ENCODE peak calls at places on chromosomes 11 and 22, in four cellular contexts. One of them, this sample, is unnamed.

GRCh38 chr11:73257342-73258103 is 14.6 kb upstream of the P2RY6 start:
- DNase-seq in mesendoderm: peak; percentile 67
- DNase-seq in CD8-positive, alpha-beta T cell: no peak
- DNase-seq in coronary artery: peak; percentile 87
- DNase-seq in this sample: no peak

GRCh38 chr11:57155400-57155799 is 26.4 kb upstream of the LRRC55 start:
- DNase-seq in coronary artery: no peak
- DNase-seq in mesendoderm: no peak
- DNase-seq in CD8-positive, alpha-beta T cell: no peak
- DNase-seq in this sample: no peak

GRCh38 chr22:29370556-29370955 is 17.8 kb downstream of the AP1B1 start:
- DNase-seq in mesendoderm: peak; percentile 81
- DNase-seq in coronary artery: no peak
- DNase-seq in CD8-positive, alpha-beta T cell: no peak
- DNase-seq in this sample: no peak

GRCh38 chr11:14836106-14836492 is 55.9 kb downstream of the CYP2R1 start:
- DNase-seq in mesendoderm: no peak
- DNase-seq in coronary artery: no peak
- DNase-seq in CD8-positive, alpha-beta T cell: no peak
- DNase-seq in this sample: no peak

GRCh38 chr11:123122341-123122740 is 60.4 kb upstream of the HSPA8 start:
- DNase-seq in CD8-positive, alpha-beta T cell: no peak
- DNase-seq in mesendoderm: no peak
- DNase-seq in coronary artery: no peak
- DNase-seq in this sample: no peak

GRCh38 chr11:85752890-85753581 is 57.9 kb downstream of the SYTL2 start:
- DNase-seq in CD8-positive, alpha-beta T cell: peak; percentile 82
- DNase-seq in coronary artery: no peak
- DNase-seq in mesendoderm: no peak
- DNase-seq in this sample: no peak

GRCh38 chr11:130671801-130672700 is 223.6 kb downstream of the ADAMTS15 start:
- DNase-seq in mesendoderm: peak; percentile 69
- DNase-seq in CD8-positive, alpha-beta T cell: no peak
- DNase-seq in coronary artery: peak; percentile 90
- DNase-seq in this sample: no peak

GRCh38 chr11:102577182-102577581 is 46.6 kb upstream of the MMP7 start:
- DNase-seq in coronary artery: no peak
- DNase-seq in mesendoderm: no peak
- DNase-seq in CD8-positive, alpha-beta T cell: no peak
- DNase-seq in this sample: no peak

GRCh38 chr22:44664149-44664548 is 37.9 kb upstream of the PRR5 start:
- DNase-seq in coronary artery: no peak
- DNase-seq in CD8-positive, alpha-beta T cell: peak; percentile 51
- DNase-seq in mesendoderm: no peak
- DNase-seq in this sample: no peak

GRCh38 chr22:32444068-32444467 is 20.2 kb downstream of the BPIFC start:
- DNase-seq in CD8-positive, alpha-beta T cell: no peak
- DNase-seq in coronary artery: no peak
- DNase-seq in mesendoderm: peak; percentile 43
- DNase-seq in this sample: no peak

GRCh38 chr22:47043835-47044721 is 281.6 kb downstream of the TBC1D22A start:
- DNase-seq in mesendoderm: no peak
- DNase-seq in CD8-positive, alpha-beta T cell: no peak
- DNase-seq in coronary artery: no peak
- DNase-seq in this sample: no peak

GRCh38 chr11:19714387-19715363 is 2.0 kb downstream of the NAV2 start:
- DNase-seq in CD8-positive, alpha-beta T cell: no peak
- DNase-seq in coronary artery: peak; percentile 87
- DNase-seq in mesendoderm: peak; percentile 50
- DNase-seq in this sample: no peak

GRCh38 chr11:2519879-2520735 is 75.3 kb downstream of the KCNQ1 start:
- DNase-seq in CD8-positive, alpha-beta T cell: peak; percentile 3
- DNase-seq in coronary artery: peak; percentile 68
- DNase-seq in mesendoderm: no peak
- DNase-seq in this sample: no peak

GRCh38 chr11:128269466-128269865 is 317.9 kb downstream of the ETS1 start:
- DNase-seq in mesendoderm: no peak
- DNase-seq in coronary artery: no peak
- DNase-seq in CD8-positive, alpha-beta T cell: no peak
- DNase-seq in this sample: no peak

GRCh38 chr11:73281201-73281741 is 9.1 kb downstream of the P2RY6 start:
- DNase-seq in mesendoderm: no peak
- DNase-seq in coronary artery: no peak
- DNase-seq in CD8-positive, alpha-beta T cell: no peak
- DNase-seq in this sample: no peak

GRCh38 chr11:312092-312816 is 1.6 kb upstream of the IFITM1 start:
- DNase-seq in mesendoderm: no peak
- DNase-seq in CD8-positive, alpha-beta T cell: peak; percentile 39
- DNase-seq in coronary artery: no peak
- DNase-seq in this sample: no peak
- H3K27ac ChIP-seq in mesendoderm: peak overlapping the region; percentile 73
- H3K27ac ChIP-seq in CD8-positive, alpha-beta T cell: peak overlapping the region; percentile 88
- H3K27ac ChIP-seq in coronary artery: peak overlapping the region; percentile 11
- H3K27ac ChIP-seq in this sample: peak overlapping the region; percentile 26

GRCh38 chr11:61972112-61972795 is 4.8 kb upstream of the FTH1 start:
- DNase-seq in CD8-positive, alpha-beta T cell: no peak
- DNase-seq in mesendoderm: no peak
- DNase-seq in coronary artery: no peak
- DNase-seq in this sample: no peak

GRCh38 chr11:61975638-61976419 is 8.4 kb upstream of the FTH1 start:
- DNase-seq in CD8-positive, alpha-beta T cell: no peak
- DNase-seq in mesendoderm: no peak
- DNase-seq in coronary artery: no peak
- DNase-seq in this sample: no peak

GRCh38 chr11:61974766-61975631 is 7.6 kb upstream of the FTH1 start:
- DNase-seq in CD8-positive, alpha-beta T cell: no peak
- DNase-seq in coronary artery: no peak
- DNase-seq in mesendoderm: no peak
- DNase-seq in this sample: no peak

GRCh38 chr11:61972796-61973602 is 5.6 kb upstream of the FTH1 start:
- DNase-seq in coronary artery: no peak
- DNase-seq in mesendoderm: no peak
- DNase-seq in CD8-positive, alpha-beta T cell: no peak
- DNase-seq in this sample: no peak

GRCh38 chr11:61973603-61974162 is 6.2 kb upstream of the FTH1 start:
- DNase-seq in mesendoderm: no peak
- DNase-seq in CD8-positive, alpha-beta T cell: no peak
- DNase-seq in coronary artery: no peak
- DNase-seq in this sample: no peak
- H3K27ac ChIP-seq in mesendoderm: no peak overlapping the region
- H3K27ac ChIP-seq in CD8-positive, alpha-beta T cell: no peak overlapping the region
- H3K27ac ChIP-seq in coronary artery: peak overlapping the region; percentile 100
- H3K27ac ChIP-seq in this sample: peak overlapping the region; percentile 99

GRCh38 chr11:848988-849824 is 6.6 kb downstream of the TSPAN4 start:
- DNase-seq in CD8-positive, alpha-beta T cell: no peak
- DNase-seq in coronary artery: no peak
- DNase-seq in mesendoderm: no peak
- DNase-seq in this sample: no peak
- H3K27ac ChIP-seq in CD8-positive, alpha-beta T cell: no peak overlapping the region
- H3K27ac ChIP-seq in coronary artery: no peak overlapping the region
- H3K27ac ChIP-seq in mesendoderm: no peak overlapping the region
- H3K27ac ChIP-seq in this sample: no peak overlapping the region

GRCh38 chr11:315051-315481 is 1.2 kb downstream of the IFITM1 start:
- DNase-seq in CD8-positive, alpha-beta T cell: peak; percentile 35
- DNase-seq in coronary artery: no peak
- DNase-seq in mesendoderm: no peak
- DNase-seq in this sample: no peak
- H3K27ac ChIP-seq in CD8-positive, alpha-beta T cell: peak overlapping the region; percentile 88
- H3K27ac ChIP-seq in coronary artery: no peak overlapping the region
- H3K27ac ChIP-seq in mesendoderm: peak overlapping the region; percentile 97
- H3K27ac ChIP-seq in this sample: peak overlapping the region; percentile 41

GRCh38 chr22:37893583-37893983 is 12.5 kb upstream of the MICALL1 start:
- DNase-seq in coronary artery: no peak
- DNase-seq in CD8-positive, alpha-beta T cell: no peak
- DNase-seq in mesendoderm: peak; percentile 37
- DNase-seq in this sample: peak; percentile 14
- H3K27ac ChIP-seq in coronary artery: no peak overlapping the region
- H3K27ac ChIP-seq in CD8-positive, alpha-beta T cell: no peak overlapping the region
- H3K27ac ChIP-seq in mesendoderm: no peak overlapping the region
- H3K27ac ChIP-seq in this sample: peak overlapping the region; percentile 98

DNA sequence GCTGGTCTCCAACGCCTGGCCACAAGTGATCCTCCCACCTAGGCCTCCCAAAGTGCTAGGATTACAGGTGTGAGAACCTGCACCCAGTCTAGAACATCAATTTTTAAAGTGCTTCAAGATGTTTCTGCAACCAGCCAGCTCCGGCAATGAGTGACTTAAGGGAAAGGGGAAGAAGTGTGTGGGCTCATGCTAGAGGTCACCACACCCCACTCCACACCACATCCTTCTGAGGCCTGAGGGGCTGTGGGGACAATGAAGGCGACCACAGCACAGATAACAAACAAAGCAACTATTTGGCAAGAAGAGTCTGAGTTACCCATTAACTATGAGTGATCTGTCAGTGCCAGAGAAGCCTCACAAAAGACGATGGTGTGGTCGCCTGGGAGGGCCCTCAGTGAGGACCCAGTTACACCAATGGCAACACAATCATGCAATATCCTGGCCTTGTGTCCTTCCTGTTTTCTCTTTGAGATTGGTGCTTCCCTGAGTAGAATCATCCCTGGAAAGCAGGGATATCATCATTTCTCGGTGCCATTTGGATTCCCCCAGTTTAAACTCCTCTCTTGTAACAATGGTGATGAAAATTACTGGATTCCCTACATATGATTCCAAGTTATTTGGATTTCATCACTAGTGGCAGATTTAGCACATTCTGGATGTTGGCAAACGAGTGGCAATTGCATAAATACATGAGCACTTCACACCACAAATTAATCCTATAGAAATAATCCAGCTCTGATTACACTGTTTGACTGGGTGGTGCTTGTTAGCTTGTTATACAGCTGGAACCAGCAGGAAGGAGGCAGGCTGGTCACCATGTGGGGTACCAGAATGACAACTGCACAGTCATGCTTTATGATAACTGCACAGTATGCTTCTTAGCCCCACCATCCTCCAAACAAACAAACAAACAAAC is 18.4 kb downstream of the ABTB2 start:
- DNase-seq in mesendoderm: peak; percentile 21
- DNase-seq in coronary artery: peak; percentile 54
- DNase-seq in CD8-positive, alpha-beta T cell: no peak
- DNase-seq in this sample: no peak
- H3K27ac ChIP-seq in mesendoderm: no peak overlapping the region
- H3K27ac ChIP-seq in coronary artery: no peak overlapping the region
- H3K27ac ChIP-seq in CD8-positive, alpha-beta T cell: no peak overlapping the region
- H3K27ac ChIP-seq in this sample: no peak overlapping the region

GRCh38 chr22:39179401-39179827 is 26.9 kb upstream of the CBX7 start:
- DNase-seq in mesendoderm: peak; percentile 87
- DNase-seq in coronary artery: no peak
- DNase-seq in CD8-positive, alpha-beta T cell: no peak
- DNase-seq in this sample: no peak
- H3K27ac ChIP-seq in mesendoderm: no peak overlapping the region
- H3K27ac ChIP-seq in coronary artery: no peak overlapping the region
- H3K27ac ChIP-seq in CD8-positive, alpha-beta T cell: no peak overlapping the region
- H3K27ac ChIP-seq in this sample: no peak overlapping the region

DNA sequence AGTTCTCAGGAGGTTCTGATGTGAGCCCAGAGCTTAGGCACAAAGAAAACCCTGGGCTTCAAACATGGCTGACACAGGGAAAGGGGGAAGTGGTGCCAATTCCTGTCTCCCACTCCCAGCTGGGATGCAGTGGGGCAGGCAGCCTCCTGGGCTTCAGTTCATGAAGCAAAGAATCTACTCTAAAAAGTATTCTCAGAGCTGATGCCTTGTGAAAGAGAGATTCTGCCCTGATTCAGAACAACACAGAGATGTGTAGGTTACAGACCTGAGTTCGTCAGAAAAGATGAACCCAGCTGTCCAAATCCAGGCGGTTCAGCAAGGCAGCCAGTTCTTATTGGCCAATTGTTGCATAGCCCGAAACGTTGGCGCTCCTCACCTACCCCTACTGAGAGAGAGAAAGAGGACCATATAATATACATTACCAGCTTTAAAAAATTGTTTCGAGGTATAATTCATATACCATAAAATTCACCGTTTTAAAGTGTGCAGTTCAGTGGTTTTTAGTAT is 7.4 kb upstream of the TLCD5 start:
- DNase-seq in coronary artery: no peak
- DNase-seq in CD8-positive, alpha-beta T cell: no peak
- DNase-seq in mesendoderm: no peak
- DNase-seq in this sample: no peak
- H3K27ac ChIP-seq in coronary artery: peak overlapping the region; percentile 74
- H3K27ac ChIP-seq in CD8-positive, alpha-beta T cell: no peak overlapping the region
- H3K27ac ChIP-seq in mesendoderm: no peak overlapping the region
- H3K27ac ChIP-seq in this sample: peak overlapping the region; percentile 31